ENCODE peak calls at places on chromosomes 4 and X, in five cellular contexts. One of them, this sample, is unnamed.

GRCh38 chr4:122045533-122045932 is 93.7 kb upstream of the TRPC3 start:
- DNase-seq in NCI-H1092 treated with DMSO at 0.1 percent for 48 hours: peak
- DNase-seq in GM19239: no peak
- DNase-seq in naive B cell: no peak
- DNase-seq in GM18507: no peak
- DNase-seq in this sample: no peak

GRCh38 chrX:103918050-103918449 is 44.4 kb upstream of the TMSB15B start:
- DNase-seq in NCI-H1092 treated with DMSO at 0.1 percent for 48 hours: peak
- DNase-seq in GM19239: peak
- DNase-seq in naive B cell: peak
- DNase-seq in GM18507: peak
- DNase-seq in this sample: no peak

GRCh38 chr4:53908661-53909078 is 155.7 kb downstream of the CHIC2 start:
- DNase-seq in NCI-H1092 treated with DMSO at 0.1 percent for 48 hours: peak
- DNase-seq in GM19239: peak
- DNase-seq in naive B cell: peak
- DNase-seq in GM18507: peak
- DNase-seq in this sample: no peak

GRCh38 chrX:96776966-96777365 is 92.3 kb downstream of the DIAPH2 start:
- DNase-seq in NCI-H1092 treated with DMSO at 0.1 percent for 48 hours: no peak
- DNase-seq in GM19239: no peak
- DNase-seq in naive B cell: no peak
- DNase-seq in GM18507: no peak
- DNase-seq in this sample: no peak

GRCh38 chr4:167943872-167944505 is 148.3 kb upstream of the ANXA10 start:
- DNase-seq in NCI-H1092 treated with DMSO at 0.1 percent for 48 hours: no peak
- DNase-seq in GM19239: no peak
- DNase-seq in naive B cell: no peak
- DNase-seq in GM18507: no peak
- DNase-seq in this sample: no peak

GRCh38 chr4:119643306-119644042 is 14.9 kb upstream of the PDE5A start:
- DNase-seq in NCI-H1092 treated with DMSO at 0.1 percent for 48 hours: no peak
- DNase-seq in GM19239: no peak
- DNase-seq in naive B cell: no peak
- DNase-seq in GM18507: no peak
- DNase-seq in this sample: no peak

GRCh38 chr4:120939693-120940092 is 17.2 kb upstream of the PRDM5 start:
- DNase-seq in NCI-H1092 treated with DMSO at 0.1 percent for 48 hours: no peak
- DNase-seq in GM19239: no peak
- DNase-seq in naive B cell: no peak
- DNase-seq in GM18507: no peak
- DNase-seq in this sample: no peak

GRCh38 chr4:127844605-127845116 is 36.0 kb upstream of the PLK4 start:
- DNase-seq in NCI-H1092 treated with DMSO at 0.1 percent for 48 hours: no peak
- DNase-seq in GM19239: no peak
- DNase-seq in naive B cell: no peak
- DNase-seq in GM18507: no peak
- DNase-seq in this sample: no peak

GRCh38 chrX:13223868-13224555 is 95.8 kb downstream of the ATXN3L start:
- DNase-seq in NCI-H1092 treated with DMSO at 0.1 percent for 48 hours: peak
- DNase-seq in GM19239: no peak
- DNase-seq in naive B cell: no peak
- DNase-seq in GM18507: no peak
- DNase-seq in this sample: no peak

GRCh38 chrX:136867096-136867491 is 13.4 kb downstream of the RBMX start:
- DNase-seq in NCI-H1092 treated with DMSO at 0.1 percent for 48 hours: no peak
- DNase-seq in GM19239: no peak
- DNase-seq in naive B cell: no peak
- DNase-seq in GM18507: no peak
- DNase-seq in this sample: no peak

GRCh38 chrX:581066-581465 is 49.5 kb upstream of the SHOX start:
- DNase-seq in NCI-H1092 treated with DMSO at 0.1 percent for 48 hours: no peak
- DNase-seq in GM19239: no peak
- DNase-seq in naive B cell: no peak
- DNase-seq in GM18507: no peak
- DNase-seq in this sample: no peak

GRCh38 chrX:65596270-65596669 is 61.7 kb upstream of the LAS1L start:
- DNase-seq in NCI-H1092 treated with DMSO at 0.1 percent for 48 hours: no peak
- DNase-seq in GM19239: no peak
- DNase-seq in naive B cell: no peak
- DNase-seq in GM18507: no peak
- DNase-seq in this sample: no peak

GRCh38 chrX:31355206-31355955 is 283.5 kb upstream of the FTHL17 start:
- DNase-seq in NCI-H1092 treated with DMSO at 0.1 percent for 48 hours: no peak
- DNase-seq in GM19239: no peak
- DNase-seq in naive B cell: no peak
- DNase-seq in GM18507: no peak
- DNase-seq in this sample: no peak

GRCh38 chr4:40065010-40065409 is 8.4 kb downstream of the N4BP2 start:
- DNase-seq in NCI-H1092 treated with DMSO at 0.1 percent for 48 hours: no peak
- DNase-seq in GM19239: no peak
- DNase-seq in naive B cell: no peak
- DNase-seq in GM18507: no peak
- DNase-seq in this sample: no peak

GRCh38 chrX:2410279-2411020 is 90.3 kb downstream of the DHRSX start:
- DNase-seq in NCI-H1092 treated with DMSO at 0.1 percent for 48 hours: no peak
- DNase-seq in GM19239: no peak
- DNase-seq in naive B cell: no peak
- DNase-seq in GM18507: no peak
- DNase-seq in this sample: no peak

GRCh38 chrX:7054219-7055206 is 93.0 kb upstream of the STS start:
- DNase-seq in NCI-H1092 treated with DMSO at 0.1 percent for 48 hours: no peak
- DNase-seq in GM19239: no peak
- DNase-seq in naive B cell: no peak
- DNase-seq in GM18507: no peak
- DNase-seq in this sample: no peak

GRCh38 chr4:10117424-10118354 is 1.1 kb upstream of the WDR1 start:
- DNase-seq in NCI-H1092 treated with DMSO at 0.1 percent for 48 hours: no peak
- DNase-seq in GM19239: no peak
- DNase-seq in naive B cell: peak
- DNase-seq in GM18507: no peak
- DNase-seq in this sample: no peak

GRCh38 chr4:151129801-151130200 is 30.4 kb downstream of the RPS3A start:
- DNase-seq in NCI-H1092 treated with DMSO at 0.1 percent for 48 hours: no peak
- DNase-seq in GM19239: no peak
- DNase-seq in naive B cell: no peak
- DNase-seq in GM18507: no peak
- DNase-seq in this sample: no peak

GRCh38 chrX:36583674-36584073 is 424.5 kb upstream of the FAM47C start:
- DNase-seq in NCI-H1092 treated with DMSO at 0.1 percent for 48 hours: no peak
- DNase-seq in GM19239: no peak
- DNase-seq in naive B cell: no peak
- DNase-seq in GM18507: no peak
- DNase-seq in this sample: no peak

GRCh38 chr4:52996261-52997131 is 134.4 kb downstream of the RASL11B start:
- DNase-seq in NCI-H1092 treated with DMSO at 0.1 percent for 48 hours: no peak
- DNase-seq in GM19239: no peak
- DNase-seq in naive B cell: no peak
- DNase-seq in GM18507: no peak
- DNase-seq in this sample: no peak

GRCh38 chr4:168220893-168221292 is 97.7 kb downstream of the DDX60 start:
- DNase-seq in NCI-H1092 treated with DMSO at 0.1 percent for 48 hours: no peak
- DNase-seq in GM19239: no peak
- DNase-seq in naive B cell: no peak
- DNase-seq in GM18507: no peak
- DNase-seq in this sample: no peak

GRCh38 chr4:128427832-128428366 is 140.3 kb upstream of the PGRMC2 start:
- DNase-seq in NCI-H1092 treated with DMSO at 0.1 percent for 48 hours: peak
- DNase-seq in GM19239: no peak
- DNase-seq in naive B cell: no peak
- DNase-seq in GM18507: no peak
- DNase-seq in this sample: no peak

GRCh38 chr4:120079839-120080520 is 13.3 kb upstream of the MAD2L1 start:
- DNase-seq in NCI-H1092 treated with DMSO at 0.1 percent for 48 hours: no peak
- DNase-seq in GM19239: no peak
- DNase-seq in naive B cell: no peak
- DNase-seq in GM18507: no peak
- DNase-seq in this sample: no peak

GRCh38 chrX:29299689-29300088 is 712.4 kb downstream of the IL1RAPL1 start:
- DNase-seq in NCI-H1092 treated with DMSO at 0.1 percent for 48 hours: no peak
- DNase-seq in GM19239: no peak
- DNase-seq in naive B cell: no peak
- DNase-seq in GM18507: no peak
- DNase-seq in this sample: no peak

GRCh38 chr4:185847352-185848078 is 35.5 kb upstream of the SORBS2 start:
- DNase-seq in NCI-H1092 treated with DMSO at 0.1 percent for 48 hours: no peak
- DNase-seq in GM19239: no peak
- DNase-seq in naive B cell: no peak
- DNase-seq in GM18507: no peak
- DNase-seq in this sample: no peak

GRCh38 chr4:89100853-89101252 is 10.5 kb upstream of the TIGD2 start:
- DNase-seq in NCI-H1092 treated with DMSO at 0.1 percent for 48 hours: no peak
- DNase-seq in GM19239: no peak
- DNase-seq in naive B cell: no peak
- DNase-seq in GM18507: no peak
- DNase-seq in this sample: no peak

GRCh38 chr4:8641256-8641655 is 48.7 kb downstream of the CPZ start:
- DNase-seq in NCI-H1092 treated with DMSO at 0.1 percent for 48 hours: no peak
- DNase-seq in GM19239: no peak
- DNase-seq in naive B cell: no peak
- DNase-seq in GM18507: no peak
- DNase-seq in this sample: no peak

GRCh38 chrX:9429767-9430166 is 35.1 kb upstream of the TBL1X start:
- DNase-seq in NCI-H1092 treated with DMSO at 0.1 percent for 48 hours: peak
- DNase-seq in GM19239: no peak
- DNase-seq in naive B cell: no peak
- DNase-seq in GM18507: no peak
- DNase-seq in this sample: no peak

GRCh38 chr4:182642831-182643230 is 274.4 kb downstream of the DCTD start:
- DNase-seq in NCI-H1092 treated with DMSO at 0.1 percent for 48 hours: no peak
- DNase-seq in GM19239: no peak
- DNase-seq in naive B cell: no peak
- DNase-seq in GM18507: no peak
- DNase-seq in this sample: no peak

GRCh38 chr4:4675636-4676035 is 133.8 kb upstream of the STX18 start:
- DNase-seq in NCI-H1092 treated with DMSO at 0.1 percent for 48 hours: no peak
- DNase-seq in GM19239: no peak
- DNase-seq in naive B cell: no peak
- DNase-seq in GM18507: no peak
- DNase-seq in this sample: no peak

GRCh38 chr4:141275834-141276233 is 55.1 kb downstream of the ZNF330 start:
- DNase-seq in NCI-H1092 treated with DMSO at 0.1 percent for 48 hours: no peak
- DNase-seq in GM19239: no peak
- DNase-seq in naive B cell: no peak
- DNase-seq in GM18507: no peak
- DNase-seq in this sample: no peak

GRCh38 chrX:45743081-45743533 is 542.4 kb upstream of the DIPK2B start:
- DNase-seq in NCI-H1092 treated with DMSO at 0.1 percent for 48 hours: no peak
- DNase-seq in GM19239: no peak
- DNase-seq in naive B cell: no peak
- DNase-seq in GM18507: no peak
- DNase-seq in this sample: no peak

GRCh38 chr4:185950891-185951290 is 118.1 kb upstream of the TLR3 start:
- DNase-seq in NCI-H1092 treated with DMSO at 0.1 percent for 48 hours: no peak
- DNase-seq in GM19239: no peak
- DNase-seq in naive B cell: no peak
- DNase-seq in GM18507: no peak
- DNase-seq in this sample: no peak

GRCh38 chrX:12469296-12469695 is 321.9 kb upstream of the PRPS2 start:
- DNase-seq in NCI-H1092 treated with DMSO at 0.1 percent for 48 hours: no peak
- DNase-seq in GM19239: no peak
- DNase-seq in naive B cell: no peak
- DNase-seq in GM18507: no peak
- DNase-seq in this sample: no peak

GRCh38 chr4:116358633-116359222 is 726.6 kb downstream of the TRAM1L1 start:
- DNase-seq in NCI-H1092 treated with DMSO at 0.1 percent for 48 hours: peak
- DNase-seq in GM19239: peak
- DNase-seq in naive B cell: no peak
- DNase-seq in GM18507: peak
- DNase-seq in this sample: peak

GRCh38 chr4:18318682-18319410 is 297.3 kb upstream of the LCORL start:
- DNase-seq in NCI-H1092 treated with DMSO at 0.1 percent for 48 hours: peak
- DNase-seq in GM19239: no peak
- DNase-seq in naive B cell: no peak
- DNase-seq in GM18507: no peak
- DNase-seq in this sample: no peak

GRCh38 chr4:108172231-108172779 is 3.6 kb upstream of the LEF1 start:
- DNase-seq in NCI-H1092 treated with DMSO at 0.1 percent for 48 hours: peak
- DNase-seq in GM19239: no peak
- DNase-seq in naive B cell: peak
- DNase-seq in GM18507: no peak
- DNase-seq in this sample: no peak

GRCh38 chr4:108991929-108992328 is 229.1 kb upstream of the ETNPPL start:
- DNase-seq in NCI-H1092 treated with DMSO at 0.1 percent for 48 hours: no peak
- DNase-seq in GM19239: no peak
- DNase-seq in naive B cell: no peak
- DNase-seq in GM18507: no peak
- DNase-seq in this sample: no peak

This sample was measured in D721Med.